ENCODE peak calls at places on chromosome 7, in nine cellular contexts. One of them, this sample, is unnamed.

GRCh38 chr7:97372882-97373281 is 255.4 kb downstream of the SDHAF3 start:
- DNase-seq in adrenal gland: no peak
- DNase-seq in tibial artery: no peak
- DNase-seq in fibroblast of lung: no peak
- DNase-seq in neuronal stem cell: no peak
- DNase-seq in heart left ventricle: no peak
- DNase-seq in IMR-90: no peak
- DNase-seq in aorta: no peak
- DNase-seq in mammary epithelial cell: no peak
- DNase-seq in this sample: no peak

GRCh38 chr7:155764432-155764798 is 47.8 kb downstream of the SHH start:
- DNase-seq in adrenal gland: no peak
- DNase-seq in tibial artery: no peak
- DNase-seq in fibroblast of lung: no peak
- DNase-seq in neuronal stem cell: no peak
- DNase-seq in heart left ventricle: no peak
- DNase-seq in IMR-90: no peak
- DNase-seq in aorta: no peak
- DNase-seq in mammary epithelial cell: no peak
- DNase-seq in this sample: no peak

GRCh38 chr7:137245890-137246289 is 97.6 kb downstream of the PTN start:
- DNase-seq in adrenal gland: no peak
- DNase-seq in tibial artery: no peak
- DNase-seq in fibroblast of lung: peak
- DNase-seq in neuronal stem cell: no peak
- DNase-seq in heart left ventricle: no peak
- DNase-seq in IMR-90: peak
- DNase-seq in aorta: no peak
- DNase-seq in mammary epithelial cell: no peak
- DNase-seq in this sample: no peak

GRCh38 chr7:66880009-66880554 is 40.9 kb upstream of the TMEM248 start:
- DNase-seq in adrenal gland: no peak
- DNase-seq in tibial artery: no peak
- DNase-seq in fibroblast of lung: no peak
- DNase-seq in neuronal stem cell: no peak
- DNase-seq in heart left ventricle: no peak
- DNase-seq in IMR-90: no peak
- DNase-seq in aorta: no peak
- DNase-seq in mammary epithelial cell: no peak
- DNase-seq in this sample: peak

GRCh38 chr7:121279822-121280221 is 49.0 kb upstream of the WNT16 start:
- DNase-seq in adrenal gland: no peak
- DNase-seq in tibial artery: no peak
- DNase-seq in fibroblast of lung: peak
- DNase-seq in neuronal stem cell: no peak
- DNase-seq in heart left ventricle: no peak
- DNase-seq in IMR-90: no peak
- DNase-seq in aorta: no peak
- DNase-seq in mammary epithelial cell: no peak
- DNase-seq in this sample: no peak

GRCh38 chr7:130990178-130990832 is 256.3 kb upstream of the KLF14 start:
- DNase-seq in adrenal gland: no peak
- DNase-seq in tibial artery: no peak
- DNase-seq in fibroblast of lung: no peak
- DNase-seq in neuronal stem cell: no peak
- DNase-seq in heart left ventricle: no peak
- DNase-seq in IMR-90: no peak
- DNase-seq in aorta: no peak
- DNase-seq in mammary epithelial cell: no peak
- DNase-seq in this sample: peak

GRCh38 chr7:2554654-2555053 is 670 bp downstream of the BRAT1 start:
- DNase-seq in adrenal gland: no peak
- DNase-seq in tibial artery: peak
- DNase-seq in fibroblast of lung: no peak
- DNase-seq in neuronal stem cell: no peak
- DNase-seq in heart left ventricle: no peak
- DNase-seq in IMR-90: no peak
- DNase-seq in aorta: peak
- DNase-seq in mammary epithelial cell: no peak
- DNase-seq in this sample: no peak

GRCh38 chr7:132030883-132031282 is 474.5 kb upstream of the PODXL start:
- DNase-seq in adrenal gland: no peak
- DNase-seq in tibial artery: no peak
- DNase-seq in fibroblast of lung: no peak
- DNase-seq in neuronal stem cell: no peak
- DNase-seq in heart left ventricle: no peak
- DNase-seq in IMR-90: no peak
- DNase-seq in aorta: no peak
- DNase-seq in mammary epithelial cell: peak
- DNase-seq in this sample: no peak

GRCh38 chr7:105439174-105439893 is 50.6 kb upstream of the SRPK2 start:
- DNase-seq in adrenal gland: no peak
- DNase-seq in tibial artery: no peak
- DNase-seq in fibroblast of lung: peak
- DNase-seq in neuronal stem cell: no peak
- DNase-seq in heart left ventricle: no peak
- DNase-seq in IMR-90: peak
- DNase-seq in aorta: no peak
- DNase-seq in mammary epithelial cell: peak
- DNase-seq in this sample: peak

GRCh38 chr7:82705831-82706230 is 262.3 kb upstream of the CACNA2D1 start:
- DNase-seq in adrenal gland: no peak
- DNase-seq in tibial artery: no peak
- DNase-seq in fibroblast of lung: no peak
- DNase-seq in neuronal stem cell: no peak
- DNase-seq in heart left ventricle: no peak
- DNase-seq in IMR-90: peak
- DNase-seq in aorta: no peak
- DNase-seq in mammary epithelial cell: no peak
- DNase-seq in this sample: no peak

GRCh38 chr7:38630720-38631673 is at the start of gene AMPH:
- DNase-seq in adrenal gland: peak
- DNase-seq in tibial artery: no peak
- DNase-seq in fibroblast of lung: peak
- DNase-seq in neuronal stem cell: peak
- DNase-seq in heart left ventricle: peak
- DNase-seq in IMR-90: peak
- DNase-seq in aorta: peak
- DNase-seq in mammary epithelial cell: peak
- DNase-seq in this sample: peak

GRCh38 chr7:76505168-76506080 is 4.9 kb upstream of the UPK3B start:
- DNase-seq in adrenal gland: no peak
- DNase-seq in tibial artery: peak
- DNase-seq in fibroblast of lung: no peak
- DNase-seq in neuronal stem cell: no peak
- DNase-seq in heart left ventricle: no peak
- DNase-seq in IMR-90: no peak
- DNase-seq in aorta: no peak
- DNase-seq in mammary epithelial cell: no peak
- DNase-seq in this sample: no peak

GRCh38 chr7:2190531-2190930 is 42.2 kb downstream of the MAD1L1 start:
- DNase-seq in adrenal gland: no peak
- DNase-seq in tibial artery: no peak
- DNase-seq in fibroblast of lung: peak
- DNase-seq in neuronal stem cell: no peak
- DNase-seq in heart left ventricle: no peak
- DNase-seq in IMR-90: peak
- DNase-seq in aorta: no peak
- DNase-seq in mammary epithelial cell: no peak
- DNase-seq in this sample: no peak

GRCh38 chr7:2582006-2582735 is 23.4 kb downstream of the IQCE start:
- DNase-seq in adrenal gland: no peak
- DNase-seq in tibial artery: no peak
- DNase-seq in fibroblast of lung: no peak
- DNase-seq in neuronal stem cell: no peak
- DNase-seq in heart left ventricle: no peak
- DNase-seq in IMR-90: no peak
- DNase-seq in aorta: no peak
- DNase-seq in mammary epithelial cell: no peak
- DNase-seq in this sample: no peak

GRCh38 chr7:131753620-131754222 is 197.3 kb upstream of the PODXL start:
- DNase-seq in adrenal gland: no peak
- DNase-seq in tibial artery: no peak
- DNase-seq in fibroblast of lung: no peak
- DNase-seq in neuronal stem cell: no peak
- DNase-seq in heart left ventricle: no peak
- DNase-seq in IMR-90: no peak
- DNase-seq in aorta: no peak
- DNase-seq in mammary epithelial cell: no peak
- DNase-seq in this sample: no peak

DNA sequence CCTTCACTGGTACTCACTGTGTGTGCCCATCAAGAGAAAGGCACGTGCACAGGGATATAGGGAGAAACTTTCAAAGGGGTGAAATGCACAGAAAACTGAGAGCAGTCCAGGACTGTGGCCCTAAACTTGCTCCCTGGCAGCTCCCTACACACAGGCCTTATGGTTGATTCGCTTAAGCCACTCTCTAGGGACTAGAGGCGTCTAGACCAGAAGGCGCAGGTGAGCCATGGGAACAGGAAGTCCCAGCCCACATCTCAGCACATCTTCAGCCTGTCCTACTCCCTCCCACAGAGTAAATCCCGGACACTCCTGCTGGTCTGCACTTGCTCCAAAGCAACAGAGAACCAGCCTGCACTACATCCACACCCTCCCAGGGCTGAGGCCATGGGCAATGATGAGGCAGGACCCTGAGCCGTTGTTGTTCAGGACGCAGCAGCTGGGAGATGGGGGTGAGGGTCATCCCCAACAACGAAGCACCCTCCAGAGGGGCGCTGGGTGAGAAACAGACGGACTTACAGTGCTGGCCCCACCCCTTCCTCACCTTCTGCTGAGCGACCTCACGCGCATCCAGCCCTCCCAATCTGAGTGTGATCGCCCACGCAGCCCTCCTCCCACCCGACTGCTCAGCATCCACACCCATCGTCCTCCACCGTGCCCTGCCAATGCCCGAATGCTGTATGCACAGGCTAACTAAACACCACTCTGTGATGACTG is 109.3 kb downstream of the TNS3 start:
- DNase-seq in adrenal gland: no peak
- DNase-seq in tibial artery: peak
- DNase-seq in fibroblast of lung: no peak
- DNase-seq in neuronal stem cell: no peak
- DNase-seq in heart left ventricle: no peak
- DNase-seq in IMR-90: no peak
- DNase-seq in aorta: peak
- DNase-seq in mammary epithelial cell: no peak
- DNase-seq in this sample: no peak
- H3K27ac ChIP-seq in adrenal gland: peak
- H3K27ac ChIP-seq in tibial artery: no peak
- H3K27ac ChIP-seq in fibroblast of lung: no peak
- H3K27ac ChIP-seq in neuronal stem cell: no peak
- H3K27ac ChIP-seq in heart left ventricle: no peak
- H3K27ac ChIP-seq in IMR-90: no peak
- H3K27ac ChIP-seq in aorta: no peak
- H3K27ac ChIP-seq in mammary epithelial cell: no peak
- H3K27ac ChIP-seq in this sample: no peak

GRCh38 chr7:99106411-99106810 is 37.5 kb downstream of the SMURF1 start:
- DNase-seq in adrenal gland: no peak
- DNase-seq in tibial artery: no peak
- DNase-seq in fibroblast of lung: no peak
- DNase-seq in neuronal stem cell: no peak
- DNase-seq in heart left ventricle: no peak
- DNase-seq in IMR-90: no peak
- DNase-seq in aorta: no peak
- DNase-seq in mammary epithelial cell: no peak
- DNase-seq in this sample: no peak
- H3K4me3 ChIP-seq in adrenal gland: no peak
- H3K4me3 ChIP-seq in tibial artery: no peak
- H3K4me3 ChIP-seq in fibroblast of lung: no peak
- H3K4me3 ChIP-seq in neuronal stem cell: no peak
- H3K4me3 ChIP-seq in heart left ventricle: no peak
- H3K4me3 ChIP-seq in IMR-90: no peak
- H3K4me3 ChIP-seq in aorta: no peak
- H3K4me3 ChIP-seq in mammary epithelial cell: no peak
- H3K4me3 ChIP-seq in this sample: no peak

DNA sequence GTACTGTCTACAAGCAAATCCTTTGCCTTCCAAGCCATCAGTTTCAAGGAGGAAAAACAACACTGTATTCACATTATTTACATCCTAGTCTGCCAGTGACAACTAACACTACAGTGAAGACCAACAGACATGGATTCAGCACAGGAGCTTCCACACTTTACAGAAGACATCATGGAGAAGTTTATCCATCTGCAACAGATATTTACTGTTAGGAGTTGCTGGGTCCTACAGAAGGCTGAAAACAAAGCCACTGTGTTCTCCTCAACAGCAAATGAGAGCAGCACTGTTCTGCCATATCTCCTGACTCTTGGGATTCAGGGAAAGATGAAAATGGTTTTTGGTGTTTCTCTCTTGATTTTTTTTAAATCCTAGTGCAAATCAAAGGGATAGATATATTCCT is 31.9 kb downstream of the NAPEPLD start:
- DNase-seq in adrenal gland: no peak
- DNase-seq in tibial artery: no peak
- DNase-seq in fibroblast of lung: no peak
- DNase-seq in neuronal stem cell: no peak
- DNase-seq in heart left ventricle: no peak
- DNase-seq in IMR-90: no peak
- DNase-seq in aorta: no peak
- DNase-seq in mammary epithelial cell: no peak
- DNase-seq in this sample: no peak
- H3K27ac ChIP-seq in adrenal gland: no peak
- H3K27ac ChIP-seq in tibial artery: no peak
- H3K27ac ChIP-seq in fibroblast of lung: no peak
- H3K27ac ChIP-seq in neuronal stem cell: no peak
- H3K27ac ChIP-seq in heart left ventricle: no peak
- H3K27ac ChIP-seq in IMR-90: no peak
- H3K27ac ChIP-seq in aorta: no peak
- H3K27ac ChIP-seq in mammary epithelial cell: no peak
- H3K27ac ChIP-seq in this sample: no peak

GRCh38 chr7:27101188-27101905 is 1.1 kb downstream of the HOXA2 start:
- DNase-seq in adrenal gland: no peak
- DNase-seq in tibial artery: no peak
- DNase-seq in fibroblast of lung: peak
- DNase-seq in neuronal stem cell: no peak
- DNase-seq in heart left ventricle: no peak
- DNase-seq in IMR-90: peak
- DNase-seq in aorta: peak
- DNase-seq in mammary epithelial cell: peak
- DNase-seq in this sample: peak

GRCh38 chr7:27099839-27100225 is 2.7 kb downstream of the HOXA2 start:
- DNase-seq in adrenal gland: no peak
- DNase-seq in tibial artery: no peak
- DNase-seq in fibroblast of lung: peak
- DNase-seq in neuronal stem cell: no peak
- DNase-seq in heart left ventricle: no peak
- DNase-seq in IMR-90: peak
- DNase-seq in aorta: no peak
- DNase-seq in mammary epithelial cell: peak
- DNase-seq in this sample: no peak

GRCh38 chr7:27101906-27102577 is 441 bp downstream of the HOXA2 start:
- DNase-seq in adrenal gland: no peak
- DNase-seq in tibial artery: no peak
- DNase-seq in fibroblast of lung: peak
- DNase-seq in neuronal stem cell: no peak
- DNase-seq in heart left ventricle: no peak
- DNase-seq in IMR-90: peak
- DNase-seq in aorta: peak
- DNase-seq in mammary epithelial cell: no peak
- DNase-seq in this sample: peak

GRCh38 chr7:27099224-27099838 is 3.2 kb downstream of the HOXA2 start:
- DNase-seq in adrenal gland: no peak
- DNase-seq in tibial artery: no peak
- DNase-seq in fibroblast of lung: peak
- DNase-seq in neuronal stem cell: peak
- DNase-seq in heart left ventricle: no peak
- DNase-seq in IMR-90: peak
- DNase-seq in aorta: no peak
- DNase-seq in mammary epithelial cell: peak
- DNase-seq in this sample: no peak

GRCh38 chr7:27100601-27101187 is 1.8 kb downstream of the HOXA2 start:
- DNase-seq in adrenal gland: no peak
- DNase-seq in tibial artery: no peak
- DNase-seq in fibroblast of lung: peak
- DNase-seq in neuronal stem cell: no peak
- DNase-seq in heart left ventricle: no peak
- DNase-seq in IMR-90: peak
- DNase-seq in aorta: no peak
- DNase-seq in mammary epithelial cell: no peak
- DNase-seq in this sample: peak
- H3K4me3 ChIP-seq in adrenal gland: no peak
- H3K4me3 ChIP-seq in tibial artery: no peak
- H3K4me3 ChIP-seq in fibroblast of lung: peak
- H3K4me3 ChIP-seq in neuronal stem cell: no peak
- H3K4me3 ChIP-seq in heart left ventricle: peak
- H3K4me3 ChIP-seq in IMR-90: peak
- H3K4me3 ChIP-seq in aorta: peak
- H3K4me3 ChIP-seq in mammary epithelial cell: peak
- H3K4me3 ChIP-seq in this sample: peak

This sample was measured in colonic mucosa.